ENCODE peak calls at places on chromosomes 6 and 20, in four cellular contexts. X, S, F and I are unnamed samples. For H3K4me1, the result is how much of the 10 kb centered on the place peaks cover.

GRCh38 chr6:10962673-10963072 is 75.8 kb downstream of the SYCP2L start:
- DNase-seq in F (no peak), S (no peak), X (no peak), I (no peak)

GRCh38 chr20:50729925-50730764 is 1.2 kb upstream of the PARD6B start:
- DNase-seq in F (no peak), S (no peak), X (no peak), I (peak)

GRCh38 chr6:28766426-28766825 is 157.4 kb downstream of the TRIM27 start:
- DNase-seq in S (no peak), F (no peak), X (no peak), I (no peak)

GRCh38 chr6:48397887-48398286 is 286.9 kb upstream of the PTCHD4 start:
- DNase-seq in F (no peak), S (no peak), X (no peak), I (no peak)

GRCh38 chr6:157150076-157150475 is 173.2 kb downstream of the TMEM242 start:
- DNase-seq in S (no peak), F (no peak), X (no peak), I (no peak)

GRCh38 chr6:9405825-9406224 is 970.5 kb upstream of the SLC35B3 start:
- DNase-seq in X (no peak), F (no peak), S (no peak), I (no peak)

GRCh38 chr6:20455175-20456075 is 53.7 kb downstream of the E2F3 start:
- DNase-seq in S (no peak), X (no peak), F (no peak), I (no peak)

GRCh38 chr20:37980876-37981275 is 52.4 kb downstream of the TTI1 start:
- DNase-seq in X (no peak), S (no peak), F (no peak), I (no peak)

GRCh38 chr6:130843575-130844320 is 16.5 kb downstream of the SMLR1 start:
- DNase-seq in S (no peak), X (no peak), F (peak), I (peak)

GRCh38 chr6:101386982-101387381 is 6.5 kb upstream of the GRIK2 start:
- DNase-seq in S (no peak), F (no peak), X (no peak), I (peak)

DNA sequence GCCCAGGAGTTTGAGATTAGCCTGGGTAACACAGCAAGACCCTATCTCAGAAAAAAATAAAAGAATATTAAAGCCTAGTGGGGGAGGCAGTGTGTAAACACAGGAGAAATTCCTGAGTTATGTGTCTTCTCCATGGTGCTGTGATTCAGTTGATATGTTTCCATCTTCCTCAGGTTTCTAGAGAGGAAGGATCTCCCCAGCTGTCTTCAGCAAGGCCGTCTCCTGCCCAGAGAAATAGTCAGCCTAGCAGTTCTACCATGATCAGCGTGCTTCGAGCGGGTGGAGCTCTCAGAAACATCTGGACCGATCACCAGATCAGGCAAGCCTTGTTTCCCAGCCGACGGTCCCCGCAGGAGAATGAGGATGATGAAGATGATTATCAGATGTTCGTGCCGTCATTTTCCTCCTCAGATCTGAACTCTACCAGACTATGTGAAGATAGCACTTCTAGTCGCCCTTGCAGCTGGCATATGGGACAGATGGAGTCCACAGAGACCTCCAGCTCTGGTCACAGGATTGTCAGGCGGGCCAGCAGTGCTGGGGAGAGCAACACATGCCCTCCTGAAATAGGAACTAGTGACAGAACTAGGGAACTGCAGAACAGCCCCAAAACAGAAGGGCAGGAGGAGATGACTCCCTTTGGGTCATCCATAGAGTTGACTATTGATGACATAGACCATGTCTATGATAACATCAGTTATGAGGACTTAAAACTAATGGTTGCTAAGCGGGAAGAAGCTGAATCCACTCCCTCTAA is 34.9 kb upstream of the MTHFD1L start:
- DNase-seq in S (no peak), F (no peak), X (no peak), I (no peak)
- TF ChIP-seq BRCA1 in S (no peak), F (no peak), X (no peak), I (no peak)

GRCh38 chr6:143673638-143674037 is 4.1 kb upstream of the PHACTR2 start:
- DNase-seq in F (no peak), X (no peak), S (no peak), I (peak)
- H3K27ac ChIP-seq in F (no peak), X (no peak), S (no peak), I (no peak)

DNA sequence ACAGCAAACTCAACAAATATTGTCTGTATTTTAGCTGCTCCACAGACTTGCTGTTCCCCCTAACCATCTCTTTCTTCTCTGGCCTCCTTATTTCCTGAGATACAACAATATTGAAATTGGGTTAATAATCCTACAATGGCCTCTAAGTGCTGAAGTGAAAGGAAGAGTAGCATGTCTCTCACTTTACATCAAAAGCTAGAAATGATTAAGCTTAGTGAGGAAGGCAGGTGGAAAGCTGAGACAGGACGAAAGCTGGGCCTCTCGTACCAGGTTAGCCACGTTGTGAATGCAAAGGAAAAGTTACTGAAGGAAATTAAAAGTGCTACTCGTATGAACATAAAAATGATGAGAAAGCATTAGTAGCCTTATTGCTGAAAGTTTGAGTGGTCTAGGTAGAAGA is 63.8 kb downstream of the ELOVL5 start:
- DNase-seq in S (no peak), F (no peak), X (no peak), I (no peak)
- H3K4me1 ChIP-seq in S (under half), F (under half), X (under half), I (under half)

GRCh38 chr20:4509825-4510522 is 211.7 kb upstream of the PRND start:
- DNase-seq in S (no peak), X (no peak), F (no peak), I (no peak)

GRCh38 chr20:4508773-4509172 is 212.9 kb upstream of the PRND start:
- DNase-seq in F (no peak), S (no peak), X (no peak), I (no peak)

GRCh38 chr20:4507288-4507719 is 214.4 kb upstream of the PRND start:
- DNase-seq in F (no peak), S (no peak), X (no peak), I (no peak)

GRCh38 chr20:4502756-4503155 is 219.0 kb upstream of the PRND start:
- DNase-seq in S (no peak), X (no peak), F (no peak), I (no peak)

GRCh38 chr20:4504814-4505213 is 216.9 kb upstream of the PRND start:
- DNase-seq in X (no peak), F (no peak), S (no peak), I (no peak)
- TF ChIP-seq BRCA1 in X (no peak), F (no peak), S (no peak), I (no peak)

GRCh38 chr20:47809161-47809560 is 23.9 kb upstream of the SULF2 start:
- DNase-seq in X (no peak), S (no peak), F (no peak), I (no peak)

GRCh38 chr20:47805951-47806350 is 20.7 kb upstream of the SULF2 start:
- DNase-seq in X (no peak), S (no peak), F (no peak), I (no peak)

GRCh38 chr20:47810686-47811347 is 25.5 kb upstream of the SULF2 start:
- DNase-seq in F (no peak), X (no peak), S (no peak), I (no peak)

GRCh38 chr20:47810116-47810672 is 24.9 kb upstream of the SULF2 start:
- DNase-seq in S (no peak), X (no peak), F (no peak), I (no peak)

DNA sequence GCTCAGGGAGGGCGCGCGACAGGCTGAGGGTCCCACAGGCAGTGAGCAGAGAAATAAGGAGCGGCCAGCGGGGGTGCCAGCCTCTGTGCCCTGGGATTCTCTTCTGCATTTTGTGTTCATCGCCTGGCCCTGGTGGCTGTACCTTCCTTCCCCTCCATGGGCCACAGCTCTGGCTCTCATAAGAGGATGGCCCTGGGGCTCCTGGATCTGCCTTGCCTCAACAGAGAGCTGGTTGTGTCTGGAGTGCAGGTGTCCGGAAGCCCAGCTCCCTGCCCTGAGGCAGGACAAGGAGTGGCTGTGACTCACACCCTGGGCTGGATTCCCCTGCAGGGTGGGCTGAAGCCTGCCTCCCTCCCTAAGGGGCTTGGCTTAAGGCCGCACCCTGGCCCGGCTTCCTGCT is 24.3 kb upstream of the SULF2 start:
- DNase-seq in F (no peak), X (no peak), S (no peak), I (no peak)
- H3K27ac ChIP-seq in F (no peak), X (no peak), S (no peak), I (no peak)

DNA sequence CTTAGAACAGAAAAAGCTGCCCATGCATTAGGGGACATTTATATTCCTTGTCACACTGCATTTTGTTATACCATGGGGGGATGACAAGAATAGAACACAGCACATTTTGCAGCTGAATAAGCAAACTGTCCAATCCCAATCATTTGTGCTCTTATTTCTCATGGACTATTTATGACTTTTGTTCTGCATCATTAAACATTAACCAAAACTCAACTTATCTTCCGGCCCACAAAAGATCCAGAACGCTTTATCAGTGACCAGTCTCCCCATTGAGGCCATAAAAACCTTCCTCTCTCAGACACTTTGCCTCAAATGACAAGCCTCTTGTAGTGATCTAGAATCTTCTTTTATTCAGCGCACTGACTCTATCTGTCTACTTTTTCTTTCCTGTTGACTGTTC is 28.4 kb upstream of the FOXQ1 start:
- DNase-seq in X (no peak), S (no peak), F (no peak), I (no peak)
- H3K4me1 ChIP-seq in X (under half), S (under half), F (under half), I (under half)

GRCh38 chr6:158642805-158643489 is 1.6 kb downstream of the DYNLT1 start:
- DNase-seq in X (no peak), F (no peak), S (no peak), I (no peak)

GRCh38 chr6:158646023-158646888 is 1.7 kb upstream of the DYNLT1 start:
- DNase-seq in X (no peak), S (no peak), F (no peak), I (no peak)

GRCh38 chr6:158647501-158647900 is 2.4 kb upstream of the SYTL3 start:
- DNase-seq in X (no peak), S (no peak), F (no peak), I (no peak)

GRCh38 chr6:158644227-158645063 is at the start of gene DYNLT1:
- DNase-seq in X (peak), S (peak), F (peak), I (peak)

DNA sequence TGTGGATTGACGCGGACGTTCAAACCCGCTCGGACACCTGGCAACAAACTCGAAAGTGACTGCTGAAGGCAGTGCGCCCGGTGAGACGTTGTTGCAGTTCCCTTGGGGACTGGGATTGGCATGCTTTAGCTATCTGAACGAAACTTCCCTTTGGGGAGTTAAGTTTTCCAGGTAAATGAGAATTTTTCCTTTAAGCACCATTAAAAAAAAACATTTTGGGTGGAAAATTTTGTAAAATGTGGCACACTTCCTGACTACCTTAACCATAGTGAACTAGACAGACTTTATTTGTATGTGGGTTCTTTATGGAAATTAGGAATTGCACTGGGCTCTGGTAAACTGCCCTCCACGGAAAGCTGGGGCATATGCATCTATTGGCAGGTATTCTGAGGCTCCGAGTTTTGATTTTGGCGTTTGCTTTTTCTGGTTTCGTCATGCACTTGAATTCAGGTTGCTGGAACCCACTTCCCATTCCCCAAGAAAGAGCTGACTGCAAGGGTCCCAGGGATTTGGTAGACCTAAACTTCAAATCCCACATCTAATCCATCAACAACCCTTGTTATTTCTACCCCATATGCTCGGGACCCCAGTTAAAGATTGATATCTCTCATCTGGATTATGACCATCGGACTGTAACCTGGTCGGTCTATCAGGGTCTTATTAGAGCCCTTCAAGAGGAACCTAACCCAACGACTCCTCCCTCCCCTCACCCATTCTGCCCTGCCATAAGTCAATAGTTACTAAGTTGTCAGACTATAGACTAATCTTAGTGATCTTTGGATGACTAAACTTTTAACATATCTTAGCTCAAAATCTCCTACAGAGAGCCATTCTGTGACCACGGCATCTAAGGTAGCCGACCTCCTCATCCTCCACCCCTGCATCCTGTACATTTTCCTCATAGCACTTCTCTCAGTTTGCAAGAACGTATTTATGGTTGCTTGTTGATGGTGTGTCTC is 800 bp upstream of the DYNLT1 start:
- DNase-seq in S (no peak), F (no peak), X (no peak), I (no peak)
- TF ChIP-seq BRCA1 in S (no peak), F (no peak), X (no peak), I (no peak)

GRCh38 chr20:58894652-58895051 is 42.1 kb downstream of the GNAS start:
- DNase-seq in S (no peak), F (no peak), X (no peak), I (no peak)

GRCh38 chr20:58892932-58893224 is 40.4 kb downstream of the GNAS start:
- DNase-seq in F (no peak), S (no peak), X (no peak), I (no peak)

GRCh38 chr20:58892126-58892931 is 39.8 kb downstream of the GNAS start:
- DNase-seq in X (peak), F (no peak), S (peak), I (peak)

GRCh38 chr20:58895099-58895795 is 42.7 kb downstream of the GNAS start:
- DNase-seq in X (no peak), F (no peak), S (no peak), I (no peak)

GRCh38 chr20:58893355-58894151 is 41.0 kb downstream of the GNAS start:
- DNase-seq in F (no peak), S (no peak), X (no peak), I (no peak)
- H3K27ac ChIP-seq in F (peak), S (peak), X (no peak), I (peak)